ENCODE peak calls at places on chromosomes 13 and 19, in six cellular contexts. One of them, this sample, is unnamed.

GRCh38 chr13:60182907-60183306 is 19.2 kb upstream of the DIAPH3 start:
- DNase-seq in fibroblast of lung: no peak
- DNase-seq in lung: no peak
- DNase-seq in choroid plexus epithelial cell: no peak
- DNase-seq in A549: no peak
- DNase-seq in GM23248: no peak
- DNase-seq in this sample: no peak

GRCh38 chr19:35437152-35437951 is 10.7 kb upstream of the FFAR2 start:
- DNase-seq in fibroblast of lung: no peak
- DNase-seq in choroid plexus epithelial cell: no peak
- DNase-seq in A549: peak; percentile 73
- DNase-seq in lung: no peak
- DNase-seq in GM23248: no peak
- DNase-seq in this sample: no peak

GRCh38 chr13:52599853-52600603 is 42.2 kb upstream of the HNRNPA1L2 start:
- DNase-seq in A549: no peak
- DNase-seq in choroid plexus epithelial cell: peak; percentile 41
- DNase-seq in lung: no peak
- DNase-seq in fibroblast of lung: peak; percentile 35
- DNase-seq in GM23248: peak; percentile 67
- DNase-seq in this sample: no peak

GRCh38 chr19:50772408-50773311 is 2.4 kb downstream of the GPR32 start:
- DNase-seq in lung: no peak
- DNase-seq in fibroblast of lung: no peak
- DNase-seq in GM23248: peak; percentile 39
- DNase-seq in A549: peak; percentile 55
- DNase-seq in choroid plexus epithelial cell: peak; percentile 28
- DNase-seq in this sample: no peak

GRCh38 chr19:58440556-58440955 is 603 bp upstream of the ZNF132 start:
- DNase-seq in lung: no peak
- DNase-seq in fibroblast of lung: no peak
- DNase-seq in GM23248: peak; percentile 13
- DNase-seq in A549: no peak
- DNase-seq in choroid plexus epithelial cell: no peak
- DNase-seq in this sample: no peak

GRCh38 chr19:17766543-17767131 is 15.4 kb downstream of the FCHO1 start:
- DNase-seq in lung: peak; percentile 83
- DNase-seq in GM23248: peak; percentile 85
- DNase-seq in fibroblast of lung: peak; percentile 65
- DNase-seq in choroid plexus epithelial cell: peak; percentile 91
- DNase-seq in A549: peak; percentile 97
- DNase-seq in this sample: peak; percentile 83

GRCh38 chr19:30391554-30392551 is 19.7 kb downstream of the ZNF536 start:
- DNase-seq in fibroblast of lung: peak; percentile 12
- DNase-seq in A549: no peak
- DNase-seq in GM23248: no peak
- DNase-seq in lung: no peak
- DNase-seq in choroid plexus epithelial cell: no peak
- DNase-seq in this sample: peak; percentile 55

GRCh38 chr19:1851581-1852293 is 3.5 kb upstream of the REXO1 start:
- DNase-seq in A549: no peak
- DNase-seq in fibroblast of lung: no peak
- DNase-seq in choroid plexus epithelial cell: no peak
- DNase-seq in lung: no peak
- DNase-seq in GM23248: no peak
- DNase-seq in this sample: no peak

GRCh38 chr13:82165396-82166174 is 1716.7 kb downstream of the SLITRK1 start:
- DNase-seq in fibroblast of lung: no peak
- DNase-seq in lung: no peak
- DNase-seq in choroid plexus epithelial cell: no peak
- DNase-seq in GM23248: no peak
- DNase-seq in A549: peak; percentile 21
- DNase-seq in this sample: no peak

GRCh38 chr19:29544656-29545360 is 19.0 kb downstream of the VSTM2B start:
- DNase-seq in choroid plexus epithelial cell: no peak
- DNase-seq in fibroblast of lung: no peak
- DNase-seq in A549: no peak
- DNase-seq in GM23248: no peak
- DNase-seq in lung: no peak
- DNase-seq in this sample: no peak

GRCh38 chr19:50909240-50910070 is 1.7 kb downstream of the KLK4 start:
- DNase-seq in A549: peak; percentile 82
- DNase-seq in lung: no peak
- DNase-seq in choroid plexus epithelial cell: peak; percentile 25
- DNase-seq in GM23248: peak; percentile 58
- DNase-seq in fibroblast of lung: no peak
- DNase-seq in this sample: peak; percentile 73

GRCh38 chr19:6225232-6225635 is 54.5 kb downstream of the MLLT1 start:
- DNase-seq in A549: no peak
- DNase-seq in fibroblast of lung: no peak
- DNase-seq in choroid plexus epithelial cell: no peak
- DNase-seq in GM23248: no peak
- DNase-seq in lung: no peak
- DNase-seq in this sample: no peak

GRCh38 chr19:35522745-35523327 is 5.3 kb downstream of the SBSN start:
- DNase-seq in GM23248: no peak
- DNase-seq in fibroblast of lung: no peak
- DNase-seq in choroid plexus epithelial cell: no peak
- DNase-seq in A549: no peak
- DNase-seq in lung: no peak
- DNase-seq in this sample: no peak

GRCh38 chr13:90857921-90858320 is 489.6 kb upstream of the MIR17HG start:
- DNase-seq in lung: no peak
- DNase-seq in choroid plexus epithelial cell: no peak
- DNase-seq in A549: no peak
- DNase-seq in fibroblast of lung: no peak
- DNase-seq in GM23248: no peak
- DNase-seq in this sample: no peak
- H3K4me3 ChIP-seq in lung: no peak overlapping the region
- H3K4me3 ChIP-seq in choroid plexus epithelial cell: no peak overlapping the region
- H3K4me3 ChIP-seq in A549: no peak overlapping the region
- H3K4me3 ChIP-seq in fibroblast of lung: no peak overlapping the region
- H3K4me3 ChIP-seq in GM23248: no peak overlapping the region
- H3K4me3 ChIP-seq in this sample: no peak overlapping the region

GRCh38 chr19:56476093-56476492 is 1.1 kb downstream of the ZNF667 start:
- DNase-seq in choroid plexus epithelial cell: no peak
- DNase-seq in lung: no peak
- DNase-seq in fibroblast of lung: no peak
- DNase-seq in GM23248: peak; percentile 6
- DNase-seq in A549: no peak
- DNase-seq in this sample: no peak
- H3K4me3 ChIP-seq in choroid plexus epithelial cell: no peak overlapping the region
- H3K4me3 ChIP-seq in lung: no peak overlapping the region
- H3K4me3 ChIP-seq in fibroblast of lung: no peak overlapping the region
- H3K4me3 ChIP-seq in GM23248: peak overlapping the region; percentile 82
- H3K4me3 ChIP-seq in A549: no peak overlapping the region
- H3K4me3 ChIP-seq in this sample: no peak overlapping the region

GRCh38 chr19:55276720-55277430 is 3.0 kb downstream of the HSPBP1 start:
- DNase-seq in GM23248: no peak
- DNase-seq in fibroblast of lung: no peak
- DNase-seq in choroid plexus epithelial cell: no peak
- DNase-seq in A549: no peak
- DNase-seq in lung: no peak
- DNase-seq in this sample: no peak
- H3K4me3 ChIP-seq in GM23248: no peak overlapping the region
- H3K4me3 ChIP-seq in fibroblast of lung: no peak overlapping the region
- H3K4me3 ChIP-seq in choroid plexus epithelial cell: no peak overlapping the region
- H3K4me3 ChIP-seq in A549: no peak overlapping the region
- H3K4me3 ChIP-seq in lung: no peak overlapping the region
- H3K4me3 ChIP-seq in this sample: no peak overlapping the region

DNA sequence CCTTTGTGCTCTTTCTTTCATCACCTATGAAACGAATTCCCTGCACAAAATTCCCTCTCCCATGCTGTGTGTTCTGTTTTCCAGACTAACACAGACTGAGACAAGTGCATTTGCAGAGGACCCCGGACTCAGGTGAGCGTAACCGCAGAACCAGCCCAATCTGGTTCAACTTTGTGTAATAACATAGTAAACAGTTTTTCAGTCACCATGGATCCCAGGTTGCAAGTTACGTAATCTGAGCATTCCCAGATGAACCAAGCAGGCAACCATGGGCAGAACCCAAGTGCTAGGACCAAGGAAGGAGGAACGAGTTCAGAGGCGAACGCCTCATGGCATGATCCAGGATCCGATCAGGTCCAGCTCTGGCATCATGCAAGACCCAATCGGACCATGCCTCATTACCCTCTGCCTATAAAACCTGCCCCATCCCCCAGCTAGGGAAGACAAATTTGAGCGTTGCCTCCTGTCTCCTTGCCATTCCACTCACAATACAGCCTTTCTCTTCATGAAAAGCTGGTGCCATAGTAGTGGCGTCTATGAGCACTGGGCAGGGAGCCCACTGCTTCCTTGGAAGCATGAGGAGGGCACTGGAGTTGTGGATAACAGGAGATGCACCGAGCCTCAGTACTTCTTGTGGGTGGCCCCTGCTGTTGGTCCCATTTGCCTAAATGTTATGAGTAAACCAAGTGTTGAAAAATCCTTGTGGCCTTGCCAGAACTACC is 107.6 kb downstream of the ABCC4 start:
- DNase-seq in A549: no peak
- DNase-seq in lung: no peak
- DNase-seq in choroid plexus epithelial cell: no peak
- DNase-seq in GM23248: no peak
- DNase-seq in fibroblast of lung: no peak
- DNase-seq in this sample: no peak
- H3K4me3 ChIP-seq in A549: no peak overlapping the region
- H3K4me3 ChIP-seq in lung: no peak overlapping the region
- H3K4me3 ChIP-seq in choroid plexus epithelial cell: no peak overlapping the region
- H3K4me3 ChIP-seq in GM23248: no peak overlapping the region
- H3K4me3 ChIP-seq in fibroblast of lung: no peak overlapping the region
- H3K4me3 ChIP-seq in this sample: no peak overlapping the region

DNA sequence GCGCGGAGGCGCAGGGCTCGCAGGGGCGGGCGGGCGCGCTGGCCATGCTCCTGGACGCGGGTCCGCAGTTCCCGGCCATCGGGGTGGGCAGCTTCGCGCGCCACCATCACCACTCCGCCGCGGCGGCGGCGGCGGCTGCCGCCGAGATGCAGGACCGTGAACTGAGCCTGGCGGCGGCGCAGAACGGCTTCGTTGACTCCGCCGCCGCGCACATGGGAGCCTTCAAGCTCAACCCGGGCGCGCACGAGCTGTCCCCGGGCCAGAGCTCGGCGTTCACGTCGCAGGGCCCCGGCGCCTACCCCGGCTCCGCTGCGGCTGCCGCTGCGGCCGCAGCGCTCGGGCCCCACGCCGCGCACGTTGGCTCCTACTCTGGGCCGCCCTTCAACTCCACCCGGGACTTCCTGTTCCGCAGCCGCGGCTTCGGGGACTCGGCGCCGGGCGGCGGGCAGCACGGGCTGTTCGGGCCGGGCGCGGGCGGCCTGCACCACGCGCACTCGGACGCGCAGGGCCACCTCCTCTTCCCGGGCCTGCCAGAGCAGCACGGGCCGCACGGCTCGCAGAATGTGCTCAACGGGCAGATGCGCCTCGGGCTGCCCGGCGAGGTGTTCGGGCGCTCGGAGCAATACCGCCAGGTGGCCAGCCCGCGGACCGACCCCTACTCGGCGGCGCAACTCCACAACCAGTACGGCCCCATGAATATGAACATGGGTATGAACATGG is 597 bp downstream of the ZIC2 start:
- DNase-seq in choroid plexus epithelial cell: no peak
- DNase-seq in fibroblast of lung: peak; percentile 35
- DNase-seq in A549: peak; percentile 51
- DNase-seq in lung: no peak
- DNase-seq in GM23248: peak; percentile 52
- DNase-seq in this sample: no peak
- H3K4me3 ChIP-seq in choroid plexus epithelial cell: peak overlapping the region; percentile 90
- H3K4me3 ChIP-seq in fibroblast of lung: no peak overlapping the region
- H3K4me3 ChIP-seq in A549: peak overlapping the region; percentile 92
- H3K4me3 ChIP-seq in lung: peak overlapping the region; percentile 28
- H3K4me3 ChIP-seq in GM23248: peak overlapping the region; percentile 44
- H3K4me3 ChIP-seq in this sample: peak overlapping the region; percentile 85